ENCODE peak calls at places on chromosomes 3 and 15, in ten cellular contexts. C, Z, D, G, P, H, I, Y, K and J are unnamed samples.

GRCh38 chr3:160755776-160756304 is at the start of gene PPM1L:
- DNase-seq in Z (peak; percentile 68), C (peak; percentile 82), K (peak; percentile 63), P (peak; percentile 26), H (peak; percentile 25), I (peak; percentile 68), D (peak; percentile 89), G (peak; percentile 72), Y (no peak), J (no peak)

GRCh38 chr15:48858401-48858800 is 19.5 kb upstream of the EID1 start:
- DNase-seq in I (no peak), H (peak; percentile 65), K (no peak), G (no peak), D (no peak), Z (no peak), C (no peak), P (no peak), Y (peak; percentile 9), J (no peak)

GRCh38 chr3:38723569-38724391 is 74.3 kb upstream of the SCN5A start:
- DNase-seq in C (no peak), D (no peak), Y (no peak), Z (peak; percentile 57), G (no peak), I (no peak), H (peak; percentile 7), P (no peak), K (no peak), J (no peak)

GRCh38 chr15:33154366-33155166 is 39.9 kb downstream of the FMN1 start:
- DNase-seq in Y (no peak), P (no peak), D (no peak), K (peak; percentile 76), H (peak; percentile 87), Z (peak; percentile 32), C (peak; percentile 71), G (peak; percentile 76), I (no peak), J (peak; percentile 21)

GRCh38 chr3:100268156-100268555 is 7.4 kb downstream of the TBC1D23 start:
- DNase-seq in I (no peak), C (no peak), Y (no peak), Z (no peak), G (no peak), P (no peak), K (no peak), D (no peak), H (no peak), J (no peak)

GRCh38 chr3:150184426-150185071 is 213.9 kb upstream of the PFN2 start:
- DNase-seq in Y (peak; percentile 36), G (no peak), D (no peak), P (peak; percentile 14), H (no peak), I (no peak), C (no peak), K (no peak), Z (no peak), J (no peak)

GRCh38 chr3:138369151-138369900 is 20.9 kb downstream of the MRAS start:
- DNase-seq in G (peak; percentile 18), H (no peak), Y (no peak), Z (no peak), K (no peak), D (no peak), C (no peak), I (no peak), P (no peak), J (no peak)

GRCh38 chr3:150868282-150868681 is 37.0 kb downstream of the MINDY4B start:
- DNase-seq in I (no peak), G (peak; percentile 39), Z (no peak), K (peak; percentile 31), H (no peak), C (no peak), Y (peak; percentile 22), D (no peak), P (no peak), J (no peak)

GRCh38 chr15:31605467-31605931 is 278.9 kb downstream of the KLF13 start:
- DNase-seq in D (peak; percentile 50), K (no peak), Z (no peak), P (peak; percentile 20), H (peak; percentile 21), G (no peak), Y (peak; percentile 36), C (no peak), I (no peak), J (peak; percentile 36)

DNA sequence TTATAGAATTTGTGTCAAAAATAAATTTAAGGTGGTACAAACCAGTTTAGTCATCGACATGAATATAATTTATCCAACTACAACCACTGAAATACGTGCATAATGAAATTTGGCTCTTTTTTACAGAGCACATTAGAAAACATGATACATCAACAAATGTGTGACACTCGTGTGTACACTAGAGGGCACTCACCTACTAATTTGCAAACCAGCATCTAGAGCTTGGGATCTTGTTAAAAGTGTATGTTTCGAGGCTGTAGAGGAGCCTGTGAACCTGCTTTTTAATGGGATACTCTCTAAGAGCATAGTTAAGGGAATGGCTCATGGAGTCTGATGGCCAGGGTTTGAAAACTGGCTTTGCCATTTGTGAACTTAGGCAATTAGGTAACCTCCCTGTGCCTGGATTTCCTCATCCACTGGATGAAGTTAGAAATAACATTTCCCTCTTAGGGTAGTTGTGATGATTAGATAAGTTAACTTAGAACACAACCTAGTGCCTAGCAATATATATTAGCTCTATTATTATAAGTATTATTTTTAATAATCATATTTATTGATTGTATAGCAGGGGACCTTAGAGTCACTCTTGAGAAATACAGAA is 8.8 kb upstream of the CPOX start:
- DNase-seq in G (no peak), P (peak; percentile 45), D (peak; percentile 67), H (peak; percentile 45), Z (no peak), I (no peak), K (peak; percentile 32), Y (peak; percentile 67), C (no peak), J (no peak)
- TF ChIP-seq CTCF in G (peak; percentile 67), P (peak; percentile 87), D (peak; percentile 84), H (peak; percentile 82), Z (peak; percentile 84), I (peak; percentile 77), K (peak; percentile 61), Y (peak; percentile 93), C (peak; percentile 72), J (peak; percentile 48)

GRCh38 chr3:8869613-8870012 is 93.7 kb downstream of the RAD18 start:
- DNase-seq in Y (peak; percentile 93), K (no peak), C (no peak), D (no peak), P (peak; percentile 86), I (no peak), H (peak; percentile 100), Z (no peak), G (no peak), J (peak; percentile 85)
- H3K27ac ChIP-seq in Y (peak overlapping the region; percentile 93), K (no peak overlapping the region), C (no peak overlapping the region), D (no peak overlapping the region), P (peak overlapping the region; percentile 80), I (no peak overlapping the region), H (peak overlapping the region; percentile 97), Z (no peak overlapping the region), G (no peak overlapping the region), J (peak overlapping the region; percentile 91)

GRCh38 chr3:122245513-122246174 is 62.2 kb downstream of the CASR start:
- DNase-seq in C (no peak), G (no peak), P (peak; percentile 12), Z (no peak), I (no peak), K (no peak), Y (peak; percentile 8), D (no peak), H (peak; percentile 81), J (no peak)
- TF ChIP-seq CTCF in C (no peak), G (no peak), P (no peak), Z (no peak), I (peak; percentile 25), K (no peak), Y (no peak), D (no peak), H (no peak), J (no peak)

GRCh38 chr15:89128320-89129122 is 40.3 kb downstream of the ABHD2 start:
- DNase-seq in Z (no peak), K (no peak), I (no peak), G (no peak), H (peak; percentile 30), P (no peak), D (no peak), C (no peak), Y (no peak), J (no peak)

GRCh38 chr15:89121414-89121813 is 33.2 kb downstream of the ABHD2 start:
- DNase-seq in G (no peak), K (no peak), H (no peak), Y (peak; percentile 77), C (no peak), D (no peak), I (no peak), Z (no peak), P (peak; percentile 81), J (no peak)

GRCh38 chr15:89127054-89127702 is 38.9 kb downstream of the ABHD2 start:
- DNase-seq in Z (no peak), I (no peak), K (no peak), P (no peak), D (no peak), G (no peak), C (no peak), H (no peak), Y (peak; percentile 42), J (no peak)

GRCh38 chr15:89122532-89123525 is 34.6 kb downstream of the ABHD2 start:
- DNase-seq in Y (no peak), P (peak; percentile 90), K (no peak), D (no peak), G (no peak), Z (no peak), I (no peak), C (no peak), H (peak; percentile 78), J (no peak)

DNA sequence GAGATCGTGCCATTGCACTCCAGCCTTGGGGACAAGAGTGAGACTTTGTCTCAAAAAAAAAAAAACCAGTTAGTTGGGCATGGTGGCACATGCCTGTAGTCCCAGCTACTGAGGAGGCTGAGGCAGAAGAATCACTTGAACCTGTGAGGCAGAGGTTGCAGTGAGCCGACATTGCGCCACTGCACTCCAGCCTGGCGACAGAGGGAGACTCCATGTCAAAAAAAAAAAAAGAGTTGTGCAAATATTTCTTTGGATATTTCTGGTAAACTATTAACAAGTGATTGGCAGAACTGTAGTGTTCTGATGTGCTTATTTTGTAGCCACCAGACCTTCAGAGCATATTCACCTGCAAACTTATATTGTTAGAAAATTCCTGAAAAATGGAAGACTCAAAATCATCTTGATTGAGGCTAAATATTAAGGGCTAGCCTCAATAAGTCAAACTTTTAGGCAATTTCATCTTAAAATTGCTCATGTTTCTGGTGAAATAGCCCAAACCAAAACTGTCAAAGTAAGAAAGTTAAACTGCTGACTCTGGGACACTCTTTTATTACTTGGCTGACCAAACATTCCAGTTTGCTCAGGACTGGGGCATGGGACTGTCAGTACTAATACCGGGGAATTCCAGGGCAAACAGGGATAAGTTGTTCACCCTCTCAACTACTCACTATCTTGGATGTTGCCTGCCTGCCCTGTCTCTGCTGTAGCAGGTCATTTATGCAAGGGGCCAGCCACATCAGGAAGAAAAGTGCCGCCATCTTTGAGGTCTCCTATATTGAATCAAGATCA is 37.0 kb downstream of the ABHD2 start:
- DNase-seq in H (no peak), K (no peak), Y (peak; percentile 67), I (no peak), Z (no peak), P (no peak), G (peak; percentile 64), D (no peak), C (peak; percentile 70), J (no peak)
- H3K27ac ChIP-seq in H (no peak overlapping the region), K (no peak overlapping the region), Y (peak overlapping the region; percentile 95), I (peak overlapping the region; percentile 56), Z (peak overlapping the region; percentile 36), P (no peak overlapping the region), G (peak overlapping the region; percentile 65), D (no peak overlapping the region), C (peak overlapping the region; percentile 64), J (no peak overlapping the region)